ENCODE peak calls at places on chromosome 15, in eight cellular contexts. S is GF-D8; R is GM13977; I is hypothalamus; A is heart left ventricle; O is CD8-positive, alpha-beta T cell; F is stimulated activated naive CD4-positive, alpha-beta T cell; L is activated T-helper 1 cell treated with anti-CD3 and anti-CD28 coated beads, Interleukin-12 subunit alpha, Interleukin-12 subunit beta, Interleukin-2, Interleukin-4 antibody, amounts not matched to agents 30 ng/mL and 10 ng/mL and 1 ng/mL, durations not matched to agents 14 hours and 24 hours and 36 hours. X is an unnamed sample.

GRCh38 chr15:61906961-61907752 is 153.1 kb downstream of the VPS13C start:
- DNase-seq in S (no peak), O (no peak), F (no peak), L (no peak), A (no peak), I (no peak), R (no peak), X (no peak)

GRCh38 chr15:90184119-90184785 is 16.9 kb upstream of the SEMA4B start:
- DNase-seq in L (peak; percentile 15), R (peak; percentile 73), S (no peak), A (peak; percentile 69), O (no peak), F (no peak), I (peak; percentile 55), X (peak; percentile 46)

GRCh38 chr15:30921781-30922371 is 18.2 kb downstream of the FAN1 start:
- DNase-seq in A (peak; percentile 79), O (no peak), R (no peak), I (peak; percentile 64), S (no peak), F (no peak), L (no peak), X (peak; percentile 34)

GRCh38 chr15:39074341-39074740 is 506.5 kb upstream of the THBS1 start:
- DNase-seq in R (no peak), A (no peak), L (no peak), S (no peak), F (no peak), O (no peak), I (no peak), X (no peak)

GRCh38 chr15:64753419-64754185 is 21.8 kb downstream of the RBPMS2 start:
- DNase-seq in S (no peak), A (no peak), O (no peak), I (no peak), F (no peak), L (no peak), R (peak; percentile 43), X (no peak)

GRCh38 chr15:55618396-55618795 is 30.3 kb upstream of the PYGO1 start:
- DNase-seq in R (no peak), O (no peak), S (no peak), A (no peak), I (no peak), L (no peak), F (no peak), X (peak; percentile 22)

GRCh38 chr15:34754674-34755418 is at the start of gene GJD2:
- DNase-seq in S (no peak), F (no peak), R (no peak), I (no peak), O (no peak), L (no peak), A (no peak), X (peak; percentile 82)

GRCh38 chr15:83837946-83838571 is 184.1 kb downstream of the ADAMTSL3 start:
- DNase-seq in L (no peak), O (no peak), R (peak; percentile 14), F (no peak), S (no peak), A (peak; percentile 33), I (peak; percentile 57), X (peak; percentile 62)

GRCh38 chr15:31151301-31152233 is 50.0 kb upstream of the TRPM1 start:
- DNase-seq in S (no peak), R (no peak), I (no peak), O (no peak), F (no peak), L (no peak), A (no peak), X (no peak)

GRCh38 chr15:68464451-68465090 is 32.6 kb upstream of the ITGA11 start:
- DNase-seq in I (no peak), A (no peak), R (no peak), L (no peak), O (no peak), S (no peak), F (no peak), X (no peak)